ENCODE peak calls at places on chromosomes 7 and 10, in six cellular contexts. V is adipocyte; A is effector memory CD4-positive, alpha-beta T cell; Z is HepG2; O is tibial nerve; M is hepatocyte. T is an unnamed sample. For H3K9me3, the result is how much of the 10 kb centered on the place peaks cover.

GRCh38 chr10:32112055-32112454 is 55.8 kb upstream of the KIF5B start:
- DNase-seq in V (peak), A (no peak), Z (peak), O (no peak), M (no peak), T (no peak)

GRCh38 chr10:1255166-1255565 is 199.0 kb downstream of the WDR37 start:
- DNase-seq in V (no peak), A (no peak), Z (no peak), O (no peak), M (no peak), T (no peak)

GRCh38 chr7:54189330-54189729 is 352.8 kb upstream of the VSTM2A start:
- DNase-seq in V (no peak), A (no peak), Z (no peak), O (no peak), M (no peak), T (no peak)

GRCh38 chr10:131084791-131085585 is 226.5 kb downstream of the TCERG1L start:
- DNase-seq in V (no peak), A (no peak), Z (no peak), O (no peak), M (no peak), T (no peak)

GRCh38 chr10:88875081-88875480 is 5.0 kb upstream of the STAMBPL1 start:
- DNase-seq in V (no peak), A (no peak), Z (no peak), O (no peak), M (no peak), T (no peak)

GRCh38 chr10:72688208-72688651 is 3.7 kb upstream of the MCU start:
- DNase-seq in V (peak), A (no peak), Z (peak), O (no peak), M (peak), T (no peak)

GRCh38 chr7:148173296-148173695 is 417.3 kb upstream of the C7orf33 start:
- DNase-seq in V (no peak), A (no peak), Z (no peak), O (no peak), M (no peak), T (no peak)

GRCh38 chr7:80478683-80479082 is 33.2 kb downstream of the GNAT3 start:
- DNase-seq in V (peak), A (no peak), Z (no peak), O (no peak), M (no peak), T (no peak)

GRCh38 chr7:112630565-112630964 is 149.8 kb downstream of the LSMEM1 start:
- DNase-seq in V (peak), A (no peak), Z (no peak), O (no peak), M (no peak), T (no peak)

GRCh38 chr7:1742555-1743303 is 72.7 kb downstream of the ELFN1 start:
- DNase-seq in V (peak), A (no peak), Z (no peak), O (no peak), M (peak), T (no peak)

GRCh38 chr10:90856964-90857634 is 740 bp downstream of the HTR7 start:
- DNase-seq in V (no peak), A (no peak), Z (no peak), O (no peak), M (no peak), T (no peak)

GRCh38 chr10:128063736-128064614 is 62.2 kb downstream of the MKI67 start:
- DNase-seq in V (no peak), A (no peak), Z (no peak), O (peak), M (no peak), T (no peak)

GRCh38 chr7:12549106-12549505 is 21.4 kb upstream of the SCIN start:
- DNase-seq in V (peak), A (no peak), Z (no peak), O (no peak), M (no peak), T (no peak)

GRCh38 chr10:84140036-84140379 is 699 bp downstream of the GHITM start:
- DNase-seq in V (peak), A (no peak), Z (peak), O (no peak), M (peak), T (no peak)

GRCh38 chr10:59536151-59536550 is 173.5 kb downstream of the SLC16A9 start:
- DNase-seq in V (peak), A (no peak), Z (no peak), O (no peak), M (peak), T (no peak)

GRCh38 chr7:78996013-78996412 is 457.5 kb downstream of the MAGI2 start:
- DNase-seq in V (no peak), A (no peak), Z (no peak), O (no peak), M (no peak), T (no peak)

GRCh38 chr7:151699147-151699546 is 177.8 kb downstream of the PRKAG2 start:
- DNase-seq in V (peak), A (no peak), Z (no peak), O (no peak), M (no peak), T (no peak)

GRCh38 chr7:31890198-31890597 is 180.0 kb downstream of the PDE1C start:
- DNase-seq in V (no peak), A (no peak), Z (no peak), O (no peak), M (no peak), T (no peak)

GRCh38 chr10:46019541-46020343 is 10.7 kb downstream of the NCOA4 start:
- DNase-seq in V (no peak), A (no peak), Z (peak), O (no peak), M (no peak), T (no peak)

GRCh38 chr7:45089314-45089891 is 634 bp upstream of the NACAD start:
- DNase-seq in V (peak), A (peak), Z (no peak), O (peak), M (peak), T (no peak)

GRCh38 chr10:73956476-73957338 is 41.2 kb upstream of the VCL start:
- DNase-seq in V (peak), A (peak), Z (no peak), O (no peak), M (no peak), T (peak)

GRCh38 chr7:73865738-73866445 is 4.9 kb downstream of the TMEM270 start:
- DNase-seq in V (peak), A (no peak), Z (peak), O (no peak), M (peak), T (no peak)

GRCh38 chr10:124389613-124390361 is 28.9 kb downstream of the OAT start:
- DNase-seq in V (no peak), A (no peak), Z (no peak), O (no peak), M (no peak), T (no peak)

GRCh38 chr10:46541017-46541661 is 15.3 kb downstream of the GPRIN2 start:
- DNase-seq in V (no peak), A (no peak), Z (no peak), O (peak), M (peak), T (peak)

GRCh38 chr7:140870003-140870402 is 54.7 kb downstream of the BRAF start:
- DNase-seq in V (no peak), A (no peak), Z (no peak), O (no peak), M (no peak), T (no peak)

GRCh38 chr7:140876519-140877248 is 48.0 kb downstream of the BRAF start:
- DNase-seq in V (peak), A (no peak), Z (no peak), O (no peak), M (no peak), T (no peak)

GRCh38 chr7:140869430-140869829 is 55.3 kb downstream of the BRAF start:
- DNase-seq in V (no peak), A (no peak), Z (no peak), O (no peak), M (no peak), T (no peak)

GRCh38 chr7:140877249-140877524 is 47.5 kb downstream of the BRAF start:
- DNase-seq in V (peak), A (no peak), Z (no peak), O (no peak), M (no peak), T (no peak)

DNA sequence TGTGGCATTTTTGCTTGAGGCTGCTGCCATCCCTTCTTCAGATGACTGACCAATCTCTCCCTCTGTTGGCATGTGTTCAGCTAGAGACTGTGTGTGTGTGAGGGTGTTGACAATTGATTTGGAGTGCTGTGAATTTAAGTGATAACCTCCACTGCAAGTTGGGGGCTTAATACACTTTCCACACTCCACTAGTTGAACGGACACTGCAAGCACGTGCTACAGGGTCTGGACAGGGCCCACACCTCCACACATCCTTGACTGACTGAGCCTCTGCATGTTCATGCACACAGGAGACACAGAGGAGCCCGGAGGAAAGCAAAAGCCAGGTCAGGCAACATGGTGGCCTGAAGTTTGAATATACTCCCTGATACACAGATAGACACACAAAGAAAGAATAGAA is 51.3 kb downstream of the BRAF start:
- DNase-seq in V (no peak), A (no peak), Z (no peak), O (no peak), M (no peak), T (no peak)
- H3K9me3 ChIP-seq in V (under half), A (under half), Z (under half), O (under half), M (under half), T (under half)

GRCh38 chr7:64997164-64997908 is 6.5 kb upstream of the ZNF117 start:
- DNase-seq in V (no peak), A (no peak), Z (no peak), O (no peak), M (no peak), T (no peak)
- H3K9me3 ChIP-seq in V (under half), A (under half), Z (under half), O (under half), M (under half), T (under half)

DNA sequence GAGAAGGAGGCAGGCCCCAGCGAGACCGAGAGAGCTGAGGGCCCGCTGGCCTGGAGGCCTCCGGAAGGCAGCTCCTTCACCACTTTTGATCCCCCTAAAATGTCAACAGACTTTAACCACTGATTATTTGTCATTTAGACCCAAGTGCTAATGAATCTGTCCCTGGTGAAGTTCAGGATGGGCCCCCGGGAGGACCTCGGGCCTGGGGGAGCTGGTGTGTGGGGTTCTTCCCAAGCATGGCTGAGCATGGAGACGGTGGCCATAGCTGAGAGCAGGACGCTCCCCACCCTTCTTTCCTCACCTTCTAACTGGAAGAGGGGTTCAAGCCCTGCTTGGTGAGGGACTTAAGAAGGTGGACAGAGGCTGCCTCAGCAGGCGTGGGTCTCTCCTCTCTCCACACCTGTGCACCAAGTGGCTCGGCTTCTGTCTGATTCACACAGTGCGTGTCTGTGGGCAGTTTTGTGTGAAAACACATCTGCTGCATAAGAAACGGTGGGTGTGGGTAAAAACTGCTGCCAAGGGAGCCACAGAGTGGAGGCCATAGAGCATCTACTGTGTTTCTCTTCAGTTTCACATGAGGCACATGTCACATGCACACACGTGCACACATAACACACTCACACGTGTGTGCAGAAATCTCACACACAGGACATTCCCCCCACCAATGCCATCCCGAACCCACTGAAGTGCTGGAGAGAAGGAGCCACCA is 53.5 kb upstream of the VIPR2 start:
- DNase-seq in V (no peak), A (no peak), Z (no peak), O (no peak), M (no peak), T (no peak)
- H3K9me3 ChIP-seq in V (under half), A (under half), Z (under half), O (under half), M (under half), T (under half)

GRCh38 chr7:155637155-155637554 is 7.3 kb upstream of the RBM33 start:
- DNase-seq in V (no peak), A (no peak), Z (no peak), O (no peak), M (no peak), T (no peak)

GRCh38 chr7:155639958-155640520 is 4.4 kb upstream of the RBM33 start:
- DNase-seq in V (no peak), A (no peak), Z (no peak), O (no peak), M (no peak), T (no peak)

GRCh38 chr7:155635817-155636216 is 8.6 kb upstream of the RBM33 start:
- DNase-seq in V (no peak), A (no peak), Z (no peak), O (no peak), M (no peak), T (no peak)

GRCh38 chr7:155640629-155641028 is 3.8 kb upstream of the RBM33 start:
- DNase-seq in V (no peak), A (no peak), Z (no peak), O (no peak), M (no peak), T (no peak)

DNA sequence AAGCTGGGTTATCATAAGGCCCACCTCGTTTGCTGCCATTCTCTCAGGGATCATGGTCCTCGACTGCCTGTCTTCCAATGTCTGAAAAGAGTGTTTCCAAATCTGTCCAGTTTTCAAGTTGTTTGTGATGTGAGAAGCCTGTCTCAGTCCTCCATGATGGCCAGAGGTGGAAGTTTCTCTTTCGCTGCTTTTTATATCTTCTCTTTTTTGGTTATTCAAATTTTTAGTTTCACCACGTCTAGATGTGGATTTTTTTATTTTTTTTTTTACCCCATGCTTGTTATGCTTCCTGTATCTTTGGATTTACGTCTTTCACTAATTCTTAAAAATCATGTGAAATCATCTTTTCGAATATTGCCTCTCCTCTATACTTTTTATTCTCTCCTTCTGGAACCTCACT is 6.1 kb upstream of the RBM33 start:
- DNase-seq in V (no peak), A (no peak), Z (no peak), O (no peak), M (no peak), T (no peak)
- H3K9me3 ChIP-seq in V (under half), A (under half), Z (under half), O (under half), M (under half), T (under half)

GRCh38 chr10:6384847-6385246 is 182.1 kb downstream of the PFKFB3 start:
- DNase-seq in V (no peak), A (no peak), Z (no peak), O (no peak), M (no peak), T (no peak)

GRCh38 chr10:6386960-6387359 is 184.2 kb downstream of the PFKFB3 start:
- DNase-seq in V (no peak), A (no peak), Z (no peak), O (no peak), M (no peak), T (no peak)

GRCh38 chr10:6386346-6386745 is 183.6 kb downstream of the PFKFB3 start:
- DNase-seq in V (no peak), A (no peak), Z (no peak), O (no peak), M (no peak), T (no peak)

GRCh38 chr10:6384031-6384430 is 181.3 kb downstream of the PFKFB3 start:
- DNase-seq in V (no peak), A (no peak), Z (no peak), O (no peak), M (no peak), T (no peak)

DNA sequence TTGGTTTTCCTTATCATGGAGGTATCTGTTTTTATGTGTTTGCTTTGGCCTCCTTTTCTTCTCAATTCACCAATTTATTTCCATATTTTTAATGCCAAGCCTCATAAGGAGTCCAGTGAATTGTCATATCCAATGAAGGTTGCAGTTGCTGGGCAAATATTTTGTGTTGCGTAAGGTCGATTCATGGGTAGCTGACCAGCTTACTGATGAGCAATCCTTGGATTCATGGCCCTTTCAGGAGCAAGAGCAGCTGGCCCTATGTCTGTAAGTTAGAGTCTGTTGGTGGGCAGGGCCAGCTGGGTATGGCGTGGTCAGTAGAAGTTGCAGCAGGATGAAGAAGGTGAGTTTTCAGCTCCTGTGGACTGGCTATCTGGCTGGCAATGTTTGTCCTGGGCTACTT is 183.0 kb downstream of the PFKFB3 start:
- DNase-seq in V (peak), A (no peak), Z (no peak), O (no peak), M (peak), T (no peak)
- H3K9me3 ChIP-seq in V (under half), A (under half), Z (under half), O (under half), M (under half), T (under half)

DNA sequence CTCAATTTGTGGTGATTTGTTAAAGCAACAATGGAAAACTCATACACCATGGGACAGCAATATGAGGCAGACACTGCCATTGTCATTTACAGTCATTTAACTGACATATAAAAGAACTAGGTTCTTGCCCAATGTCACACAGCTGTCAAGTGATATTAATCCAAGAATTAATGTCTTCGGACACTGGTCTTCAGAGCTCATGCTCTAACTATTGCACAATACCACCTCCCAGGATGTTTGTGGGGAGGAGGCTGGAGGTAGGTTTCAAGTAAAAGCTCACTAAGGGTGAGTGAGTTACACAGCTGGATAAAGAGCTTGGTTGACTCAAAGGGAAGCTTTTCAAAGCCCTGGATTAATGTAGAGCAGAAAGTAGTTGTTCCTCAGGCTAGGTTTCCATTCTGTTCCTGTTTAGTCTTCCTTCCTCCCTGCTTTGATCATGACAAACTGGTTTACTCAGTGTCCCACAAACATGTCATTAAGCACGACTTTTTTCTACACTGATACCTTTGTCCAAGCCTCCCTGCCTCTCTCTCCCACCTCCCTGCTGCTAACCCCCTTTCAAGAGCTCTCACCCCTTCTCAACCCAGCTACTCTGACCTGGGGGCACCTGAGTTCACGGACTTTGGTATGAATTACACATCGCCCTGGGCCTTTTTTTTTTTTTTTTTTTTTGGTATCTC is 995 bp upstream of the EXOC6 start:
- DNase-seq in V (no peak), A (no peak), Z (peak), O (no peak), M (no peak), T (no peak)
- H3K9me3 ChIP-seq in V (under half), A (under half), Z (under half), O (under half), M (under half), T (under half)

GRCh38 chr7:157839672-157840167 is 502.9 kb downstream of the DNAJB6 start:
- DNase-seq in V (no peak), A (no peak), Z (no peak), O (no peak), M (no peak), T (no peak)

GRCh38 chr7:157840174-157840912 is 503.5 kb downstream of the DNAJB6 start:
- DNase-seq in V (no peak), A (no peak), Z (no peak), O (no peak), M (no peak), T (no peak)

GRCh38 chr7:157841757-157842390 is 505.1 kb downstream of the DNAJB6 start:
- DNase-seq in V (no peak), A (no peak), Z (no peak), O (no peak), M (no peak), T (no peak)

GRCh38 chr7:157839226-157839625 is 502.4 kb downstream of the DNAJB6 start:
- DNase-seq in V (no peak), A (no peak), Z (no peak), O (no peak), M (no peak), T (no peak)

DNA sequence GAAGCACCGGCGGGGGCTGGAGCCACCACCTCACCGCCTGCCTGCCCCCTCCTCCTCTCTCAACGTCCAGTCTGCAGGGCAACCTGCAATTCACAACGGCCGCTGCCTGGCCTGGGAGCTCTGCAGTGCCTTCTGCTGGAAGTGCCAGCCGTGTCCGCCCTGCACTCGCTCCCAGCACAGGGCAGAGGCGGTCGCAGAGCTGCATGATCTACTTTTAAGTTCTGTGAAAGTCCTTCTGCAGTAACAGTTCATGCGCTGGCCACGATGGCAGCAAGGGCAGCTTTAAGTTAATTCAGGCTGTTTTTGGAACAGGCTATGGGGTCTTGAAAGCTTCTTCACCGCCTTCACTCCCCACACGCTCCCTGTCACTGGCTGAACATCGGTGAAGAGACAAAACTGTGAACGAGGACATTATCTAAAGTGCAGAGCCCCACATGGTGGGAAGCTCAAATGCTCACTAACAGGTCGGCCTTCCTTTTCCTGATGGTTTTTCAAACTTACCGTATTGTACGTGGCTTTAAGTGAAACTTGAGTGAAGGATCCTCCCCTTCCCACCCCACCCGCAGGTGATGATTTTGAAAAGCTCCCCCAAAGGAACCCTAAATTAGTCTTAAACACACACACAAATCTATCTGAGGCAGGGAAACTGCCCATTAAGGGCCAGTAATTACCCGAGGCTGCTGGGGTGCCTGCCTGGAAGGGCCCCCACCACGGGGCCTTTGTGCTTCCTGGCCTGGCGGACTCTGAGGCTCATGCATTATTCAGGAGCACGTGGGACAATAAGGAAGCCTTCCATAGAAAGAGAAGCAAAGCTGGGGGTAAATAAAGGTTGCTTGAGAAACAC is 504.3 kb downstream of the DNAJB6 start:
- DNase-seq in V (no peak), A (no peak), Z (no peak), O (no peak), M (no peak), T (no peak)
- H3K9me3 ChIP-seq in V (under half), A (under half), Z (under half), O (under half), M (under half), T (under half)

T was measured in T-helper 17 cell.